ENCODE peak calls at places on chromosome X, in four cellular contexts. U is small intestine, X is mesenchymal stem cell, I is mammary epithelial cell. V is an unnamed sample.

GRCh38 chrX:145843196-145843595 is 25.6 kb downstream of the SLITRK2 start:
- DNase-seq in U (no peak), X (no peak), I (no peak), V (no peak)

GRCh38 chrX:110992611-110993010 is 103.4 kb upstream of the PAK3 start:
- DNase-seq in U (peak; percentile 5), X (peak; percentile 8), I (peak; percentile 20), V (no peak)

GRCh38 chrX:153874366-153875125 is 11.4 kb downstream of the L1CAM start:
- DNase-seq in U (no peak), X (no peak), I (no peak), V (no peak)

GRCh38 chrX:112614640-112615039 is 65.1 kb downstream of the LHFPL1 start:
- DNase-seq in U (no peak), X (peak; percentile 37), I (no peak), V (no peak)

GRCh38 chrX:75781618-75782017 is 3.4 kb downstream of the MAGEE2 start:
- DNase-seq in U (no peak), X (no peak), I (no peak), V (no peak)

GRCh38 chrX:131649741-131650140 is 105.9 kb downstream of the OR13H1 start:
- DNase-seq in U (no peak), X (no peak), I (no peak), V (no peak)

GRCh38 chrX:32041181-32041580 is 969.3 kb upstream of the FTHL17 start:
- DNase-seq in U (no peak), X (no peak), I (no peak), V (no peak)

GRCh38 chrX:38941675-38942074 is 140.4 kb downstream of the MID1IP1 start:
- DNase-seq in U (no peak), X (peak; percentile 6), I (no peak), V (no peak)

GRCh38 chrX:43349363-43349762 is 306.7 kb upstream of the MAOA start:
- DNase-seq in U (peak; percentile 60), X (peak; percentile 23), I (peak; percentile 32), V (no peak)

GRCh38 chrX:132488092-132488749 is 617 bp downstream of the MBNL3 start:
- DNase-seq in U (peak; percentile 27), X (peak; percentile 48), I (peak; percentile 33), V (no peak)

GRCh38 chrX:43474321-43474720 is 181.8 kb upstream of the MAOA start:
- DNase-seq in U (no peak), X (no peak), I (peak; percentile 21), V (no peak)

GRCh38 chrX:150759568-150760416 is 66.6 kb downstream of the MTMR1 start:
- DNase-seq in U (no peak), X (no peak), I (no peak), V (no peak)

GRCh38 chrX:11341274-11342256 is 48.4 kb downstream of the AMELX start:
- DNase-seq in U (no peak), X (peak; percentile 86), I (peak; percentile 75), V (peak; percentile 63)

GRCh38 chrX:121598356-121598755 is 550.9 kb downstream of the GLUD2 start:
- DNase-seq in U (no peak), X (no peak), I (peak; percentile 2), V (no peak)

GRCh38 chrX:8364369-8365141 is 100.1 kb upstream of the VCX3B start:
- DNase-seq in U (no peak), X (peak; percentile 0), I (no peak), V (no peak)

GRCh38 chrX:22585831-22586230 is 313.1 kb downstream of the CBLL2 start:
- DNase-seq in U (no peak), X (no peak), I (no peak), V (no peak)

GRCh38 chrX:127085939-127086338 is 266.4 kb downstream of the PRR32 start:
- DNase-seq in U (no peak), X (no peak), I (no peak), V (no peak)

GRCh38 chrX:107940095-107940494 is 42.1 kb downstream of the TEX13B start:
- DNase-seq in U (peak; percentile 24), X (peak; percentile 1), I (no peak), V (no peak)

GRCh38 chrX:129663171-129663570 is 8.4 kb upstream of the APLN start:
- DNase-seq in U (peak; percentile 46), X (peak; percentile 67), I (no peak), V (no peak)

GRCh38 chrX:70454441-70455365 is 10.1 kb downstream of the DLG3 start:
- DNase-seq in U (peak; percentile 90), X (peak; percentile 72), I (peak; percentile 77), V (no peak)

GRCh38 chrX:153029875-153030274 is 26.4 kb upstream of the PNMA3 start:
- DNase-seq in U (no peak), X (no peak), I (peak; percentile 21), V (no peak)

GRCh38 chrX:102154218-102154860 is 1.4 kb downstream of the BEX5 start:
- DNase-seq in U (no peak), X (no peak), I (no peak), V (no peak)

GRCh38 chrX:119655125-119655524 is 37.8 kb downstream of the SEPTIN6 start:
- DNase-seq in U (no peak), X (peak; percentile 96), I (peak; percentile 67), V (no peak)

GRCh38 chrX:41558531-41558930 is 111.4 kb downstream of the NYX start:
- DNase-seq in U (peak; percentile 6), X (peak; percentile 36), I (no peak), V (no peak)

GRCh38 chrX:151977009-151977408 is 2.5 kb upstream of the GABRE start:
- DNase-seq in U (no peak), X (no peak), I (no peak), V (no peak)

GRCh38 chrX:133523094-133523493 is 107.8 kb upstream of the GPC4 start:
- DNase-seq in U (no peak), X (no peak), I (peak; percentile 72), V (no peak)

GRCh38 chrX:135625995-135626394 is 87.4 kb upstream of the CT45A1 start:
- DNase-seq in U (no peak), X (peak; percentile 0), I (no peak), V (no peak)

GRCh38 chrX:136210806-136211205 is 40.4 kb downstream of the MAP7D3 start:
- DNase-seq in U (no peak), X (no peak), I (no peak), V (no peak)

GRCh38 chrX:38612281-38612680 is 50.9 kb downstream of the TSPAN7 start:
- DNase-seq in U (no peak), X (no peak), I (no peak), V (no peak)

GRCh38 chrX:17655232-17656034 is 81.9 kb upstream of the SCML1 start:
- DNase-seq in U (no peak), X (no peak), I (peak; percentile 21), V (no peak)

GRCh38 chrX:336227-336626 is 17.6 kb upstream of the GTPBP6 start:
- DNase-seq in U (no peak), X (no peak), I (no peak), V (no peak)

GRCh38 chrX:40076750-40077149 is 21.0 kb downstream of the BCOR start:
- DNase-seq in U (no peak), X (no peak), I (no peak), V (no peak)
- H3K36me3 ChIP-seq in U (peaks cover 2% of the 10 kb centered on the region), X (peaks cover 28% of the 10 kb centered on the region), I (no peaks in the 10 kb centered on the region), V (peaks cover 7% of the 10 kb centered on the region)

GRCh38 chrX:10124506-10125247 is 32.1 kb upstream of the CLCN4 start:
- DNase-seq in U (no peak), X (no peak), I (no peak), V (no peak)

GRCh38 chrX:10118530-10118929 is 38.2 kb upstream of the CLCN4 start:
- DNase-seq in U (no peak), X (no peak), I (no peak), V (no peak)

GRCh38 chrX:10120828-10121227 is 35.9 kb upstream of the CLCN4 start:
- DNase-seq in U (no peak), X (no peak), I (no peak), V (no peak)

GRCh38 chrX:10119399-10119990 is 37.3 kb upstream of the CLCN4 start:
- DNase-seq in U (peak; percentile 59), X (peak; percentile 68), I (peak; percentile 58), V (peak; percentile 28)

DNA sequence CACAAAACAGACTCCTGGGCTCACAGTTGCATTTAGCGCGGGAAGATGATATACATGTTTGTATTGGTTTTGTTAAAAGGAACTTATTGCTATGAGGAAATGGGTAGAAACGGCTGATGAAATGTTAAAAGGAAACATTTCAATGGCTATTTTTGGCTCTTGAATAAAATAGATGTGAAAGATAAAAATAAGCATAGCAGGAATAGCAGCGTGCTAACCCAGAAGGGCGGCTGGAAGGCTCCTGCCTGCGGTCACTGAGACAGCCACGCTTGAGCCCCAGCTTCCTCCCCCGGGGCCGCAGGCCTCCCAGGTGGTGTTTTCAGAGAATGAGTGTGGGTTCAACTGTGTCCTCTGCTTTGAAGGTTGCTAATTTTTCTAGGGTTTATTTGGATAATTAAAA is 35.0 kb upstream of the CLCN4 start:
- DNase-seq in U (no peak), X (no peak), I (no peak), V (no peak)
- H3K36me3 ChIP-seq in U (no peaks in the 10 kb centered on the region), X (peaks cover 22% of the 10 kb centered on the region), I (no peaks in the 10 kb centered on the region), V (no peaks in the 10 kb centered on the region)

GRCh38 chrX:65741823-65742222 is 74.4 kb downstream of the MSN start:
- DNase-seq in U (no peak), X (no peak), I (no peak), V (no peak)
- H3K36me3 ChIP-seq in U (no peaks in the 10 kb centered on the region), X (peaks cover 66% of the 10 kb centered on the region), I (peaks cover 5% of the 10 kb centered on the region), V (peaks cover 48% of the 10 kb centered on the region)

GRCh38 chrX:53558646-53559045 is 124.5 kb upstream of the HSD17B10 start:
- DNase-seq in U (no peak), X (no peak), I (no peak), V (no peak)
- H3K36me3 ChIP-seq in U (peaks cover 15% of the 10 kb centered on the region), X (peaks cover 95% of the 10 kb centered on the region), I (peaks cover 11% of the 10 kb centered on the region), V (peaks cover 67% of the 10 kb centered on the region)

GRCh38 chrX:1421433-1422134 is 29.7 kb upstream of the SLC25A6 start:
- DNase-seq in U (no peak), X (no peak), I (no peak), V (no peak)

GRCh38 chrX:1420371-1420770 is 28.5 kb upstream of the SLC25A6 start:
- DNase-seq in U (no peak), X (no peak), I (no peak), V (no peak)

GRCh38 chrX:1419545-1420355 is 27.8 kb upstream of the SLC25A6 start:
- DNase-seq in U (no peak), X (no peak), I (no peak), V (no peak)

GRCh38 chrX:1423215-1423614 is 29.5 kb downstream of the ASMTL start:
- DNase-seq in U (no peak), X (no peak), I (no peak), V (no peak)

GRCh38 chrX:1422135-1422465 is 30.2 kb upstream of the SLC25A6 start:
- DNase-seq in U (no peak), X (no peak), I (no peak), V (no peak)
- H3K36me3 ChIP-seq in U (no peaks in the 10 kb centered on the region), X (peaks cover 83% of the 10 kb centered on the region), I (no peaks in the 10 kb centered on the region), V (peaks cover 56% of the 10 kb centered on the region)

V was measured in thoracic aorta.